ENCODE peak calls at places on chromosomes 6 and 20, in six cellular contexts. One of them, this sample, is unnamed.

GRCh38 chr6:139017227-139017626 is 11.3 kb upstream of the ABRACL start:
- DNase-seq in A549: no peak
- DNase-seq in NCI-H1105 treated with DMSO at 0.1 percent for 48 hours: peak; percentile 71
- DNase-seq in stimulated activated naive CD8-positive, alpha-beta T cell treated with anti-CD3 and anti-CD28 coated beads, Interleukin-15, Interleukin-2, amounts not matched to agents 100 U/mL and 50 U/mL, for 24 hours: no peak
- DNase-seq in T-helper 17 cell: no peak
- DNase-seq in activated CD4-positive, alpha-beta T cell treated with anti-CD3 and anti-CD28 coated beads for 48 hours: no peak
- DNase-seq in this sample: no peak

GRCh38 chr6:39224058-39224457 is 5.2 kb downstream of the KCNK5 start:
- DNase-seq in A549: no peak
- DNase-seq in stimulated activated naive CD8-positive, alpha-beta T cell treated with anti-CD3 and anti-CD28 coated beads, Interleukin-15, Interleukin-2, amounts not matched to agents 100 U/mL and 50 U/mL, for 24 hours: no peak
- DNase-seq in NCI-H1105 treated with DMSO at 0.1 percent for 48 hours: no peak
- DNase-seq in T-helper 17 cell: no peak
- DNase-seq in activated CD4-positive, alpha-beta T cell treated with anti-CD3 and anti-CD28 coated beads for 48 hours: no peak
- DNase-seq in this sample: no peak

GRCh38 chr20:62957136-62958117 is 4.9 kb downstream of the SLC17A9 start:
- DNase-seq in A549: no peak
- DNase-seq in stimulated activated naive CD8-positive, alpha-beta T cell treated with anti-CD3 and anti-CD28 coated beads, Interleukin-15, Interleukin-2, amounts not matched to agents 100 U/mL and 50 U/mL, for 24 hours: no peak
- DNase-seq in T-helper 17 cell: no peak
- DNase-seq in activated CD4-positive, alpha-beta T cell treated with anti-CD3 and anti-CD28 coated beads for 48 hours: no peak
- DNase-seq in NCI-H1105 treated with DMSO at 0.1 percent for 48 hours: no peak
- DNase-seq in this sample: no peak

GRCh38 chr20:50401587-50402343 is 108.4 kb upstream of the PTPN1 start:
- DNase-seq in stimulated activated naive CD8-positive, alpha-beta T cell treated with anti-CD3 and anti-CD28 coated beads, Interleukin-15, Interleukin-2, amounts not matched to agents 100 U/mL and 50 U/mL, for 24 hours: no peak
- DNase-seq in NCI-H1105 treated with DMSO at 0.1 percent for 48 hours: no peak
- DNase-seq in T-helper 17 cell: no peak
- DNase-seq in A549: no peak
- DNase-seq in activated CD4-positive, alpha-beta T cell treated with anti-CD3 and anti-CD28 coated beads for 48 hours: no peak
- DNase-seq in this sample: no peak

GRCh38 chr6:71203211-71203610 is 85.4 kb upstream of the OGFRL1 start:
- DNase-seq in stimulated activated naive CD8-positive, alpha-beta T cell treated with anti-CD3 and anti-CD28 coated beads, Interleukin-15, Interleukin-2, amounts not matched to agents 100 U/mL and 50 U/mL, for 24 hours: no peak
- DNase-seq in activated CD4-positive, alpha-beta T cell treated with anti-CD3 and anti-CD28 coated beads for 48 hours: no peak
- DNase-seq in A549: no peak
- DNase-seq in T-helper 17 cell: no peak
- DNase-seq in NCI-H1105 treated with DMSO at 0.1 percent for 48 hours: no peak
- DNase-seq in this sample: no peak

GRCh38 chr6:27492776-27493175 is 19.9 kb upstream of the ZNF184 start:
- DNase-seq in stimulated activated naive CD8-positive, alpha-beta T cell treated with anti-CD3 and anti-CD28 coated beads, Interleukin-15, Interleukin-2, amounts not matched to agents 100 U/mL and 50 U/mL, for 24 hours: no peak
- DNase-seq in NCI-H1105 treated with DMSO at 0.1 percent for 48 hours: no peak
- DNase-seq in activated CD4-positive, alpha-beta T cell treated with anti-CD3 and anti-CD28 coated beads for 48 hours: no peak
- DNase-seq in T-helper 17 cell: no peak
- DNase-seq in A549: no peak
- DNase-seq in this sample: no peak

GRCh38 chr6:8180327-8181161 is 78.2 kb upstream of the EEF1E1 start:
- DNase-seq in stimulated activated naive CD8-positive, alpha-beta T cell treated with anti-CD3 and anti-CD28 coated beads, Interleukin-15, Interleukin-2, amounts not matched to agents 100 U/mL and 50 U/mL, for 24 hours: no peak
- DNase-seq in activated CD4-positive, alpha-beta T cell treated with anti-CD3 and anti-CD28 coated beads for 48 hours: no peak
- DNase-seq in T-helper 17 cell: no peak
- DNase-seq in NCI-H1105 treated with DMSO at 0.1 percent for 48 hours: no peak
- DNase-seq in A549: no peak
- DNase-seq in this sample: no peak

GRCh38 chr20:21505810-21506530 is 7.9 kb downstream of the NKX2-2 start:
- DNase-seq in A549: peak; percentile 73
- DNase-seq in NCI-H1105 treated with DMSO at 0.1 percent for 48 hours: no peak
- DNase-seq in stimulated activated naive CD8-positive, alpha-beta T cell treated with anti-CD3 and anti-CD28 coated beads, Interleukin-15, Interleukin-2, amounts not matched to agents 100 U/mL and 50 U/mL, for 24 hours: peak; percentile 84
- DNase-seq in T-helper 17 cell: peak; percentile 52
- DNase-seq in activated CD4-positive, alpha-beta T cell treated with anti-CD3 and anti-CD28 coated beads for 48 hours: peak; percentile 83
- DNase-seq in this sample: no peak

GRCh38 chr6:144953552-144954240 is 668.6 kb downstream of the UTRN start:
- DNase-seq in A549: peak; percentile 53
- DNase-seq in stimulated activated naive CD8-positive, alpha-beta T cell treated with anti-CD3 and anti-CD28 coated beads, Interleukin-15, Interleukin-2, amounts not matched to agents 100 U/mL and 50 U/mL, for 24 hours: no peak
- DNase-seq in NCI-H1105 treated with DMSO at 0.1 percent for 48 hours: no peak
- DNase-seq in T-helper 17 cell: no peak
- DNase-seq in activated CD4-positive, alpha-beta T cell treated with anti-CD3 and anti-CD28 coated beads for 48 hours: no peak
- DNase-seq in this sample: no peak

GRCh38 chr6:119345114-119345513 is 4.4 kb downstream of the MAN1A1 start:
- DNase-seq in T-helper 17 cell: no peak
- DNase-seq in stimulated activated naive CD8-positive, alpha-beta T cell treated with anti-CD3 and anti-CD28 coated beads, Interleukin-15, Interleukin-2, amounts not matched to agents 100 U/mL and 50 U/mL, for 24 hours: no peak
- DNase-seq in activated CD4-positive, alpha-beta T cell treated with anti-CD3 and anti-CD28 coated beads for 48 hours: no peak
- DNase-seq in NCI-H1105 treated with DMSO at 0.1 percent for 48 hours: no peak
- DNase-seq in A549: no peak
- DNase-seq in this sample: no peak

GRCh38 chr6:30857537-30857936 is 26.8 kb upstream of the DDR1 start:
- DNase-seq in activated CD4-positive, alpha-beta T cell treated with anti-CD3 and anti-CD28 coated beads for 48 hours: no peak
- DNase-seq in A549: no peak
- DNase-seq in stimulated activated naive CD8-positive, alpha-beta T cell treated with anti-CD3 and anti-CD28 coated beads, Interleukin-15, Interleukin-2, amounts not matched to agents 100 U/mL and 50 U/mL, for 24 hours: no peak
- DNase-seq in T-helper 17 cell: no peak
- DNase-seq in NCI-H1105 treated with DMSO at 0.1 percent for 48 hours: no peak
- DNase-seq in this sample: no peak

GRCh38 chr6:76694779-76695178 is 622.3 kb upstream of the IMPG1 start:
- DNase-seq in NCI-H1105 treated with DMSO at 0.1 percent for 48 hours: no peak
- DNase-seq in T-helper 17 cell: no peak
- DNase-seq in activated CD4-positive, alpha-beta T cell treated with anti-CD3 and anti-CD28 coated beads for 48 hours: no peak
- DNase-seq in A549: no peak
- DNase-seq in stimulated activated naive CD8-positive, alpha-beta T cell treated with anti-CD3 and anti-CD28 coated beads, Interleukin-15, Interleukin-2, amounts not matched to agents 100 U/mL and 50 U/mL, for 24 hours: no peak
- DNase-seq in this sample: no peak

GRCh38 chr20:25020901-25021301 is 28.4 kb upstream of the APMAP start:
- DNase-seq in A549: no peak
- DNase-seq in T-helper 17 cell: no peak
- DNase-seq in activated CD4-positive, alpha-beta T cell treated with anti-CD3 and anti-CD28 coated beads for 48 hours: no peak
- DNase-seq in stimulated activated naive CD8-positive, alpha-beta T cell treated with anti-CD3 and anti-CD28 coated beads, Interleukin-15, Interleukin-2, amounts not matched to agents 100 U/mL and 50 U/mL, for 24 hours: no peak
- DNase-seq in NCI-H1105 treated with DMSO at 0.1 percent for 48 hours: no peak
- DNase-seq in this sample: no peak

GRCh38 chr6:6629416-6629815 is 40.9 kb downstream of the LY86 start:
- DNase-seq in stimulated activated naive CD8-positive, alpha-beta T cell treated with anti-CD3 and anti-CD28 coated beads, Interleukin-15, Interleukin-2, amounts not matched to agents 100 U/mL and 50 U/mL, for 24 hours: no peak
- DNase-seq in activated CD4-positive, alpha-beta T cell treated with anti-CD3 and anti-CD28 coated beads for 48 hours: no peak
- DNase-seq in NCI-H1105 treated with DMSO at 0.1 percent for 48 hours: no peak
- DNase-seq in T-helper 17 cell: no peak
- DNase-seq in A549: peak; percentile 9
- DNase-seq in this sample: no peak

GRCh38 chr6:90411292-90411781 is 114.7 kb upstream of the BACH2 start:
- DNase-seq in T-helper 17 cell: peak; percentile 58
- DNase-seq in stimulated activated naive CD8-positive, alpha-beta T cell treated with anti-CD3 and anti-CD28 coated beads, Interleukin-15, Interleukin-2, amounts not matched to agents 100 U/mL and 50 U/mL, for 24 hours: peak; percentile 70
- DNase-seq in A549: peak; percentile 15
- DNase-seq in NCI-H1105 treated with DMSO at 0.1 percent for 48 hours: no peak
- DNase-seq in activated CD4-positive, alpha-beta T cell treated with anti-CD3 and anti-CD28 coated beads for 48 hours: peak; percentile 86
- DNase-seq in this sample: no peak

GRCh38 chr6:34964564-34964963 is 75.5 kb downstream of the ANKS1A start:
- DNase-seq in T-helper 17 cell: no peak
- DNase-seq in NCI-H1105 treated with DMSO at 0.1 percent for 48 hours: no peak
- DNase-seq in activated CD4-positive, alpha-beta T cell treated with anti-CD3 and anti-CD28 coated beads for 48 hours: no peak
- DNase-seq in stimulated activated naive CD8-positive, alpha-beta T cell treated with anti-CD3 and anti-CD28 coated beads, Interleukin-15, Interleukin-2, amounts not matched to agents 100 U/mL and 50 U/mL, for 24 hours: no peak
- DNase-seq in A549: no peak
- DNase-seq in this sample: no peak

GRCh38 chr6:169904051-169904922 is 152.9 kb downstream of the ERMARD start:
- DNase-seq in T-helper 17 cell: no peak
- DNase-seq in stimulated activated naive CD8-positive, alpha-beta T cell treated with anti-CD3 and anti-CD28 coated beads, Interleukin-15, Interleukin-2, amounts not matched to agents 100 U/mL and 50 U/mL, for 24 hours: no peak
- DNase-seq in activated CD4-positive, alpha-beta T cell treated with anti-CD3 and anti-CD28 coated beads for 48 hours: no peak
- DNase-seq in NCI-H1105 treated with DMSO at 0.1 percent for 48 hours: no peak
- DNase-seq in A549: no peak
- DNase-seq in this sample: no peak

GRCh38 chr6:32815996-32816395 is 806 bp downstream of the HLA-DOB start:
- DNase-seq in NCI-H1105 treated with DMSO at 0.1 percent for 48 hours: no peak
- DNase-seq in stimulated activated naive CD8-positive, alpha-beta T cell treated with anti-CD3 and anti-CD28 coated beads, Interleukin-15, Interleukin-2, amounts not matched to agents 100 U/mL and 50 U/mL, for 24 hours: no peak
- DNase-seq in activated CD4-positive, alpha-beta T cell treated with anti-CD3 and anti-CD28 coated beads for 48 hours: no peak
- DNase-seq in T-helper 17 cell: no peak
- DNase-seq in A549: no peak
- DNase-seq in this sample: no peak

GRCh38 chr6:14865609-14866100 is 380.2 kb upstream of the JARID2 start:
- DNase-seq in activated CD4-positive, alpha-beta T cell treated with anti-CD3 and anti-CD28 coated beads for 48 hours: no peak
- DNase-seq in NCI-H1105 treated with DMSO at 0.1 percent for 48 hours: no peak
- DNase-seq in T-helper 17 cell: no peak
- DNase-seq in stimulated activated naive CD8-positive, alpha-beta T cell treated with anti-CD3 and anti-CD28 coated beads, Interleukin-15, Interleukin-2, amounts not matched to agents 100 U/mL and 50 U/mL, for 24 hours: no peak
- DNase-seq in A549: no peak
- DNase-seq in this sample: no peak

GRCh38 chr20:44282148-44282547 is 28.9 kb downstream of the FITM2 start:
- DNase-seq in stimulated activated naive CD8-positive, alpha-beta T cell treated with anti-CD3 and anti-CD28 coated beads, Interleukin-15, Interleukin-2, amounts not matched to agents 100 U/mL and 50 U/mL, for 24 hours: no peak
- DNase-seq in A549: no peak
- DNase-seq in NCI-H1105 treated with DMSO at 0.1 percent for 48 hours: no peak
- DNase-seq in T-helper 17 cell: no peak
- DNase-seq in activated CD4-positive, alpha-beta T cell treated with anti-CD3 and anti-CD28 coated beads for 48 hours: no peak
- DNase-seq in this sample: no peak

GRCh38 chr6:156589281-156589680 is 187.9 kb upstream of the ARID1B start:
- DNase-seq in stimulated activated naive CD8-positive, alpha-beta T cell treated with anti-CD3 and anti-CD28 coated beads, Interleukin-15, Interleukin-2, amounts not matched to agents 100 U/mL and 50 U/mL, for 24 hours: no peak
- DNase-seq in A549: no peak
- DNase-seq in T-helper 17 cell: no peak
- DNase-seq in activated CD4-positive, alpha-beta T cell treated with anti-CD3 and anti-CD28 coated beads for 48 hours: no peak
- DNase-seq in NCI-H1105 treated with DMSO at 0.1 percent for 48 hours: no peak
- DNase-seq in this sample: no peak

GRCh38 chr20:34861386-34862084 is 11.1 kb downstream of the GGT7 start:
- DNase-seq in stimulated activated naive CD8-positive, alpha-beta T cell treated with anti-CD3 and anti-CD28 coated beads, Interleukin-15, Interleukin-2, amounts not matched to agents 100 U/mL and 50 U/mL, for 24 hours: no peak
- DNase-seq in activated CD4-positive, alpha-beta T cell treated with anti-CD3 and anti-CD28 coated beads for 48 hours: no peak
- DNase-seq in A549: no peak
- DNase-seq in T-helper 17 cell: no peak
- DNase-seq in NCI-H1105 treated with DMSO at 0.1 percent for 48 hours: peak; percentile 28
- DNase-seq in this sample: no peak

GRCh38 chr6:43778976-43779863 is 9.2 kb downstream of the VEGFA start:
- DNase-seq in activated CD4-positive, alpha-beta T cell treated with anti-CD3 and anti-CD28 coated beads for 48 hours: no peak
- DNase-seq in NCI-H1105 treated with DMSO at 0.1 percent for 48 hours: no peak
- DNase-seq in A549: no peak
- DNase-seq in stimulated activated naive CD8-positive, alpha-beta T cell treated with anti-CD3 and anti-CD28 coated beads, Interleukin-15, Interleukin-2, amounts not matched to agents 100 U/mL and 50 U/mL, for 24 hours: no peak
- DNase-seq in T-helper 17 cell: no peak
- DNase-seq in this sample: no peak

GRCh38 chr6:13261464-13261994 is 66.8 kb downstream of the TBC1D7 start:
- DNase-seq in activated CD4-positive, alpha-beta T cell treated with anti-CD3 and anti-CD28 coated beads for 48 hours: no peak
- DNase-seq in T-helper 17 cell: no peak
- DNase-seq in A549: no peak
- DNase-seq in stimulated activated naive CD8-positive, alpha-beta T cell treated with anti-CD3 and anti-CD28 coated beads, Interleukin-15, Interleukin-2, amounts not matched to agents 100 U/mL and 50 U/mL, for 24 hours: no peak
- DNase-seq in NCI-H1105 treated with DMSO at 0.1 percent for 48 hours: no peak
- DNase-seq in this sample: no peak

GRCh38 chr6:39166189-39166917 is 51.4 kb upstream of the SAYSD1 start:
- DNase-seq in NCI-H1105 treated with DMSO at 0.1 percent for 48 hours: peak; percentile 80
- DNase-seq in T-helper 17 cell: peak; percentile 55
- DNase-seq in activated CD4-positive, alpha-beta T cell treated with anti-CD3 and anti-CD28 coated beads for 48 hours: peak; percentile 92
- DNase-seq in stimulated activated naive CD8-positive, alpha-beta T cell treated with anti-CD3 and anti-CD28 coated beads, Interleukin-15, Interleukin-2, amounts not matched to agents 100 U/mL and 50 U/mL, for 24 hours: peak; percentile 94
- DNase-seq in A549: peak; percentile 68
- DNase-seq in this sample: peak; percentile 67

GRCh38 chr6:36787210-36787609 is 52.0 kb downstream of the CPNE5 start:
- DNase-seq in stimulated activated naive CD8-positive, alpha-beta T cell treated with anti-CD3 and anti-CD28 coated beads, Interleukin-15, Interleukin-2, amounts not matched to agents 100 U/mL and 50 U/mL, for 24 hours: no peak
- DNase-seq in activated CD4-positive, alpha-beta T cell treated with anti-CD3 and anti-CD28 coated beads for 48 hours: no peak
- DNase-seq in NCI-H1105 treated with DMSO at 0.1 percent for 48 hours: no peak
- DNase-seq in T-helper 17 cell: no peak
- DNase-seq in A549: no peak
- DNase-seq in this sample: no peak

GRCh38 chr6:53433617-53434285 is 85.0 kb upstream of the ELOVL5 start:
- DNase-seq in stimulated activated naive CD8-positive, alpha-beta T cell treated with anti-CD3 and anti-CD28 coated beads, Interleukin-15, Interleukin-2, amounts not matched to agents 100 U/mL and 50 U/mL, for 24 hours: no peak
- DNase-seq in NCI-H1105 treated with DMSO at 0.1 percent for 48 hours: no peak
- DNase-seq in A549: no peak
- DNase-seq in T-helper 17 cell: no peak
- DNase-seq in activated CD4-positive, alpha-beta T cell treated with anti-CD3 and anti-CD28 coated beads for 48 hours: no peak
- DNase-seq in this sample: peak; percentile 62

GRCh38 chr20:33578510-33578909 is 83.6 kb upstream of the C20orf144 start:
- DNase-seq in T-helper 17 cell: no peak
- DNase-seq in activated CD4-positive, alpha-beta T cell treated with anti-CD3 and anti-CD28 coated beads for 48 hours: no peak
- DNase-seq in stimulated activated naive CD8-positive, alpha-beta T cell treated with anti-CD3 and anti-CD28 coated beads, Interleukin-15, Interleukin-2, amounts not matched to agents 100 U/mL and 50 U/mL, for 24 hours: no peak
- DNase-seq in A549: no peak
- DNase-seq in NCI-H1105 treated with DMSO at 0.1 percent for 48 hours: no peak
- DNase-seq in this sample: no peak

GRCh38 chr20:37276494-37277252 is 12.8 kb upstream of the MANBAL start:
- DNase-seq in T-helper 17 cell: no peak
- DNase-seq in A549: peak; percentile 51
- DNase-seq in activated CD4-positive, alpha-beta T cell treated with anti-CD3 and anti-CD28 coated beads for 48 hours: peak; percentile 14
- DNase-seq in NCI-H1105 treated with DMSO at 0.1 percent for 48 hours: no peak
- DNase-seq in stimulated activated naive CD8-positive, alpha-beta T cell treated with anti-CD3 and anti-CD28 coated beads, Interleukin-15, Interleukin-2, amounts not matched to agents 100 U/mL and 50 U/mL, for 24 hours: no peak
- DNase-seq in this sample: no peak

GRCh38 chr20:49753133-49753532 is 39.5 kb upstream of the B4GALT5 start:
- DNase-seq in activated CD4-positive, alpha-beta T cell treated with anti-CD3 and anti-CD28 coated beads for 48 hours: no peak
- DNase-seq in T-helper 17 cell: no peak
- DNase-seq in A549: no peak
- DNase-seq in stimulated activated naive CD8-positive, alpha-beta T cell treated with anti-CD3 and anti-CD28 coated beads, Interleukin-15, Interleukin-2, amounts not matched to agents 100 U/mL and 50 U/mL, for 24 hours: no peak
- DNase-seq in NCI-H1105 treated with DMSO at 0.1 percent for 48 hours: no peak
- DNase-seq in this sample: no peak

GRCh38 chr20:2289475-2289874 is 6.3 kb upstream of the TGM3 start:
- DNase-seq in A549: no peak
- DNase-seq in NCI-H1105 treated with DMSO at 0.1 percent for 48 hours: no peak
- DNase-seq in T-helper 17 cell: no peak
- DNase-seq in stimulated activated naive CD8-positive, alpha-beta T cell treated with anti-CD3 and anti-CD28 coated beads, Interleukin-15, Interleukin-2, amounts not matched to agents 100 U/mL and 50 U/mL, for 24 hours: no peak
- DNase-seq in activated CD4-positive, alpha-beta T cell treated with anti-CD3 and anti-CD28 coated beads for 48 hours: no peak
- DNase-seq in this sample: no peak

GRCh38 chr20:30921286-30922071 is 336.0 kb upstream of the DEFB115 start:
- DNase-seq in NCI-H1105 treated with DMSO at 0.1 percent for 48 hours: no peak
- DNase-seq in T-helper 17 cell: no peak
- DNase-seq in stimulated activated naive CD8-positive, alpha-beta T cell treated with anti-CD3 and anti-CD28 coated beads, Interleukin-15, Interleukin-2, amounts not matched to agents 100 U/mL and 50 U/mL, for 24 hours: no peak
- DNase-seq in A549: no peak
- DNase-seq in activated CD4-positive, alpha-beta T cell treated with anti-CD3 and anti-CD28 coated beads for 48 hours: no peak
- DNase-seq in this sample: no peak

GRCh38 chr20:32282461-32282860 is 5.0 kb downstream of the KIF3B start:
- DNase-seq in A549: no peak
- DNase-seq in stimulated activated naive CD8-positive, alpha-beta T cell treated with anti-CD3 and anti-CD28 coated beads, Interleukin-15, Interleukin-2, amounts not matched to agents 100 U/mL and 50 U/mL, for 24 hours: no peak
- DNase-seq in NCI-H1105 treated with DMSO at 0.1 percent for 48 hours: peak; percentile 96
- DNase-seq in activated CD4-positive, alpha-beta T cell treated with anti-CD3 and anti-CD28 coated beads for 48 hours: no peak
- DNase-seq in T-helper 17 cell: no peak
- DNase-seq in this sample: no peak

GRCh38 chr6:8686077-8686476 is 250.7 kb upstream of the SLC35B3 start:
- DNase-seq in stimulated activated naive CD8-positive, alpha-beta T cell treated with anti-CD3 and anti-CD28 coated beads, Interleukin-15, Interleukin-2, amounts not matched to agents 100 U/mL and 50 U/mL, for 24 hours: no peak
- DNase-seq in T-helper 17 cell: no peak
- DNase-seq in A549: no peak
- DNase-seq in activated CD4-positive, alpha-beta T cell treated with anti-CD3 and anti-CD28 coated beads for 48 hours: no peak
- DNase-seq in NCI-H1105 treated with DMSO at 0.1 percent for 48 hours: no peak
- DNase-seq in this sample: no peak